ENCODE peak calls at places on chromosomes 13 and 19, in nine cellular contexts. P is NCI-H2029; A is SW480; N is amniotic epithelial cell; Q is thoracic aorta; H is effector CD4-positive, alpha-beta T cell; W is NCI-H1105; F is NCI-H2171; M is anterior cingulate cortex. Y is an unnamed sample.

GRCh38 chr13:113275387-113275786 is 21.7 kb upstream of the LAMP1 start:
- DNase-seq in P (no peak), A (peak), N (peak), Q (no peak), H (peak), W (peak), F (peak), M (no peak), Y (no peak)

GRCh38 chr13:99988469-99989375 is 7.1 kb downstream of the ZIC2 start:
- DNase-seq in P (no peak), A (no peak), N (no peak), Q (no peak), H (no peak), W (no peak), F (no peak), M (no peak), Y (no peak)

GRCh38 chr13:23160241-23161175 is 20.3 kb upstream of the SGCG start:
- DNase-seq in P (no peak), A (no peak), N (no peak), Q (no peak), H (no peak), W (no peak), F (no peak), M (no peak), Y (no peak)

GRCh38 chr19:19627716-19628498 is at the start of gene LPAR2:
- DNase-seq in P (peak), A (peak), N (no peak), Q (no peak), H (peak), W (peak), F (peak), M (no peak), Y (no peak)

GRCh38 chr13:35690546-35690945 is 214.1 kb upstream of the MAB21L1 start:
- DNase-seq in P (no peak), A (no peak), N (peak), Q (no peak), H (no peak), W (no peak), F (no peak), M (no peak), Y (no peak)

GRCh38 chr19:13172335-13173128 is 22.3 kb downstream of the IER2 start:
- DNase-seq in P (peak), A (peak), N (peak), Q (peak), H (peak), W (no peak), F (peak), M (no peak), Y (peak)

GRCh38 chr13:94710081-94710809 is 2.1 kb downstream of the SOX21 start:
- DNase-seq in P (no peak), A (no peak), N (no peak), Q (no peak), H (no peak), W (no peak), F (no peak), M (peak), Y (no peak)

GRCh38 chr13:51804295-51805172 is 571 bp upstream of the DHRS12 start:
- DNase-seq in P (no peak), A (no peak), N (no peak), Q (no peak), H (no peak), W (no peak), F (no peak), M (peak), Y (no peak)

GRCh38 chr13:66477816-66478215 is 752.3 kb downstream of the PCDH9 start:
- DNase-seq in P (no peak), A (no peak), N (no peak), Q (no peak), H (no peak), W (no peak), F (no peak), M (no peak), Y (no peak)

GRCh38 chr13:44592448-44592847 is 16.3 kb upstream of the TSC22D1 start:
- DNase-seq in P (no peak), A (no peak), N (no peak), Q (no peak), H (no peak), W (no peak), F (no peak), M (no peak), Y (no peak)

GRCh38 chr13:27678306-27679040 is 56.8 kb downstream of the POLR1D start:
- DNase-seq in P (no peak), A (peak), N (no peak), Q (no peak), H (no peak), W (no peak), F (no peak), M (no peak), Y (no peak)

GRCh38 chr13:24777171-24777570 is 13.2 kb downstream of the RNF17 start:
- DNase-seq in P (no peak), A (no peak), N (no peak), Q (no peak), H (no peak), W (no peak), F (no peak), M (no peak), Y (no peak)

GRCh38 chr13:20221772-20222171 is 10.3 kb downstream of the GJB6 start:
- DNase-seq in P (no peak), A (no peak), N (peak), Q (no peak), H (no peak), W (no peak), F (no peak), M (no peak), Y (no peak)

GRCh38 chr13:114213980-114214379 is 20.7 kb upstream of the CDC16 start:
- DNase-seq in P (no peak), A (no peak), N (no peak), Q (no peak), H (no peak), W (no peak), F (no peak), M (no peak), Y (no peak)

GRCh38 chr13:76822691-76823267 is 63.4 kb downstream of the KCTD12 start:
- DNase-seq in P (no peak), A (no peak), N (peak), Q (no peak), H (no peak), W (no peak), F (no peak), M (peak), Y (no peak)

GRCh38 chr13:111790621-111791020 is 276.3 kb upstream of the SOX1 start:
- DNase-seq in P (no peak), A (no peak), N (no peak), Q (no peak), H (no peak), W (no peak), F (no peak), M (no peak), Y (peak)

GRCh38 chr19:56748443-56748842 is 76.9 kb upstream of the ZNF835 start:
- DNase-seq in P (no peak), A (no peak), N (peak), Q (no peak), H (no peak), W (no peak), F (no peak), M (peak), Y (no peak)

GRCh38 chr19:1162404-1163282 is 11.4 kb downstream of the SBNO2 start:
- DNase-seq in P (no peak), A (no peak), N (no peak), Q (no peak), H (no peak), W (no peak), F (no peak), M (no peak), Y (no peak)

Y was measured in coronary artery.